ENCODE peak calls at places on chromosomes 12 and 14, in seven cellular contexts. One of them, this sample, is unnamed.

GRCh38 chr12:121718653-121719239 is 6.2 kb downstream of the TMEM120B start:
- DNase-seq in IMR-90: no peak
- DNase-seq in substantia nigra: no peak
- DNase-seq in cardiac septum: no peak
- DNase-seq in aorta: no peak
- DNase-seq in progenitor cell of endocrine pancreas: no peak
- DNase-seq in activated CD4-positive, alpha-beta T cell treated with anti-CD3 and anti-CD28 coated beads, Interleukin-2, amount 50 U/mL, for 1 hour: no peak
- DNase-seq in this sample: no peak

GRCh38 chr12:97038859-97039258 is 131.8 kb downstream of the NEDD1 start:
- DNase-seq in aorta: no peak
- DNase-seq in cardiac septum: no peak
- DNase-seq in IMR-90: no peak
- DNase-seq in progenitor cell of endocrine pancreas: no peak
- DNase-seq in substantia nigra: no peak
- DNase-seq in activated CD4-positive, alpha-beta T cell treated with anti-CD3 and anti-CD28 coated beads, Interleukin-2, amount 50 U/mL, for 1 hour: no peak
- DNase-seq in this sample: no peak

GRCh38 chr12:78959556-78959955 is 95.0 kb downstream of the SYT1 start:
- DNase-seq in progenitor cell of endocrine pancreas: no peak
- DNase-seq in aorta: no peak
- DNase-seq in IMR-90: no peak
- DNase-seq in activated CD4-positive, alpha-beta T cell treated with anti-CD3 and anti-CD28 coated beads, Interleukin-2, amount 50 U/mL, for 1 hour: no peak
- DNase-seq in substantia nigra: no peak
- DNase-seq in cardiac septum: no peak
- DNase-seq in this sample: no peak

GRCh38 chr12:132488127-132489077 is 1.5 kb upstream of the FBRSL1 start:
- DNase-seq in substantia nigra: no peak
- DNase-seq in aorta: no peak
- DNase-seq in progenitor cell of endocrine pancreas: no peak
- DNase-seq in cardiac septum: no peak
- DNase-seq in IMR-90: no peak
- DNase-seq in activated CD4-positive, alpha-beta T cell treated with anti-CD3 and anti-CD28 coated beads, Interleukin-2, amount 50 U/mL, for 1 hour: peak; percentile 27
- DNase-seq in this sample: no peak

GRCh38 chr14:78153069-78153351 is 17.2 kb upstream of the NRXN3 start:
- DNase-seq in substantia nigra: no peak
- DNase-seq in cardiac septum: no peak
- DNase-seq in activated CD4-positive, alpha-beta T cell treated with anti-CD3 and anti-CD28 coated beads, Interleukin-2, amount 50 U/mL, for 1 hour: no peak
- DNase-seq in IMR-90: peak; percentile 0
- DNase-seq in aorta: no peak
- DNase-seq in progenitor cell of endocrine pancreas: no peak
- DNase-seq in this sample: peak; percentile 41

GRCh38 chr12:96698965-96699364 is 208.1 kb upstream of the NEDD1 start:
- DNase-seq in aorta: no peak
- DNase-seq in substantia nigra: no peak
- DNase-seq in cardiac septum: no peak
- DNase-seq in activated CD4-positive, alpha-beta T cell treated with anti-CD3 and anti-CD28 coated beads, Interleukin-2, amount 50 U/mL, for 1 hour: no peak
- DNase-seq in progenitor cell of endocrine pancreas: no peak
- DNase-seq in IMR-90: no peak
- DNase-seq in this sample: no peak

GRCh38 chr12:110349096-110349495 is 54.4 kb downstream of the ANAPC7 start:
- DNase-seq in substantia nigra: no peak
- DNase-seq in cardiac septum: peak; percentile 69
- DNase-seq in activated CD4-positive, alpha-beta T cell treated with anti-CD3 and anti-CD28 coated beads, Interleukin-2, amount 50 U/mL, for 1 hour: no peak
- DNase-seq in progenitor cell of endocrine pancreas: no peak
- DNase-seq in IMR-90: no peak
- DNase-seq in aorta: peak; percentile 60
- DNase-seq in this sample: no peak

GRCh38 chr14:100524933-100525243 is 62.3 kb downstream of the BEGAIN start:
- DNase-seq in progenitor cell of endocrine pancreas: peak; percentile 20
- DNase-seq in activated CD4-positive, alpha-beta T cell treated with anti-CD3 and anti-CD28 coated beads, Interleukin-2, amount 50 U/mL, for 1 hour: peak; percentile 22
- DNase-seq in cardiac septum: peak; percentile 68
- DNase-seq in IMR-90: peak; percentile 15
- DNase-seq in substantia nigra: no peak
- DNase-seq in aorta: peak; percentile 74
- DNase-seq in this sample: no peak

GRCh38 chr12:119902084-119902509 is 25.0 kb upstream of the CIT start:
- DNase-seq in aorta: no peak
- DNase-seq in IMR-90: peak; percentile 77
- DNase-seq in activated CD4-positive, alpha-beta T cell treated with anti-CD3 and anti-CD28 coated beads, Interleukin-2, amount 50 U/mL, for 1 hour: peak; percentile 69
- DNase-seq in substantia nigra: no peak
- DNase-seq in cardiac septum: no peak
- DNase-seq in progenitor cell of endocrine pancreas: peak; percentile 20
- DNase-seq in this sample: peak; percentile 36

GRCh38 chr12:32494676-32495075 is 95.3 kb downstream of the FGD4 start:
- DNase-seq in cardiac septum: no peak
- DNase-seq in IMR-90: no peak
- DNase-seq in aorta: no peak
- DNase-seq in activated CD4-positive, alpha-beta T cell treated with anti-CD3 and anti-CD28 coated beads, Interleukin-2, amount 50 U/mL, for 1 hour: no peak
- DNase-seq in progenitor cell of endocrine pancreas: no peak
- DNase-seq in substantia nigra: no peak
- DNase-seq in this sample: no peak

GRCh38 chr12:50799908-50800307 is 36.0 kb downstream of the ATF1 start:
- DNase-seq in IMR-90: no peak
- DNase-seq in activated CD4-positive, alpha-beta T cell treated with anti-CD3 and anti-CD28 coated beads, Interleukin-2, amount 50 U/mL, for 1 hour: no peak
- DNase-seq in substantia nigra: no peak
- DNase-seq in progenitor cell of endocrine pancreas: no peak
- DNase-seq in aorta: no peak
- DNase-seq in cardiac septum: no peak
- DNase-seq in this sample: no peak

GRCh38 chr14:92846162-92846897 is 52.2 kb downstream of the GOLGA5 start:
- DNase-seq in progenitor cell of endocrine pancreas: no peak
- DNase-seq in aorta: no peak
- DNase-seq in cardiac septum: no peak
- DNase-seq in IMR-90: peak; percentile 82
- DNase-seq in activated CD4-positive, alpha-beta T cell treated with anti-CD3 and anti-CD28 coated beads, Interleukin-2, amount 50 U/mL, for 1 hour: no peak
- DNase-seq in substantia nigra: no peak
- DNase-seq in this sample: peak; percentile 65

GRCh38 chr12:57213763-57214397 is 2.7 kb upstream of the NXPH4 start:
- DNase-seq in IMR-90: no peak
- DNase-seq in substantia nigra: no peak
- DNase-seq in progenitor cell of endocrine pancreas: no peak
- DNase-seq in cardiac septum: no peak
- DNase-seq in aorta: no peak
- DNase-seq in activated CD4-positive, alpha-beta T cell treated with anti-CD3 and anti-CD28 coated beads, Interleukin-2, amount 50 U/mL, for 1 hour: no peak
- DNase-seq in this sample: no peak

GRCh38 chr14:66403183-66403582 is 83.0 kb upstream of the CCDC196 start:
- DNase-seq in activated CD4-positive, alpha-beta T cell treated with anti-CD3 and anti-CD28 coated beads, Interleukin-2, amount 50 U/mL, for 1 hour: no peak
- DNase-seq in cardiac septum: no peak
- DNase-seq in progenitor cell of endocrine pancreas: no peak
- DNase-seq in substantia nigra: no peak
- DNase-seq in aorta: no peak
- DNase-seq in IMR-90: peak; percentile 28
- DNase-seq in this sample: peak; percentile 31

GRCh38 chr12:26195250-26195640 is at the start of gene SSPN:
- DNase-seq in progenitor cell of endocrine pancreas: peak; percentile 73
- DNase-seq in cardiac septum: peak; percentile 85
- DNase-seq in activated CD4-positive, alpha-beta T cell treated with anti-CD3 and anti-CD28 coated beads, Interleukin-2, amount 50 U/mL, for 1 hour: no peak
- DNase-seq in IMR-90: peak; percentile 61
- DNase-seq in substantia nigra: peak; percentile 50
- DNase-seq in aorta: peak; percentile 92
- DNase-seq in this sample: no peak

GRCh38 chr12:116520801-116521471 is 38.2 kb upstream of the MAP1LC3B2 start:
- DNase-seq in aorta: no peak
- DNase-seq in substantia nigra: no peak
- DNase-seq in activated CD4-positive, alpha-beta T cell treated with anti-CD3 and anti-CD28 coated beads, Interleukin-2, amount 50 U/mL, for 1 hour: no peak
- DNase-seq in cardiac septum: no peak
- DNase-seq in progenitor cell of endocrine pancreas: no peak
- DNase-seq in IMR-90: peak; percentile 33
- DNase-seq in this sample: no peak

GRCh38 chr12:18320036-18320617 is 58.8 kb downstream of the PIK3C2G start:
- DNase-seq in cardiac septum: no peak
- DNase-seq in aorta: no peak
- DNase-seq in progenitor cell of endocrine pancreas: no peak
- DNase-seq in activated CD4-positive, alpha-beta T cell treated with anti-CD3 and anti-CD28 coated beads, Interleukin-2, amount 50 U/mL, for 1 hour: no peak
- DNase-seq in IMR-90: peak; percentile 69
- DNase-seq in substantia nigra: no peak
- DNase-seq in this sample: peak; percentile 26

GRCh38 chr12:75954749-75955148 is 76.8 kb downstream of the PHLDA1 start:
- DNase-seq in substantia nigra: no peak
- DNase-seq in IMR-90: no peak
- DNase-seq in cardiac septum: no peak
- DNase-seq in aorta: no peak
- DNase-seq in progenitor cell of endocrine pancreas: no peak
- DNase-seq in activated CD4-positive, alpha-beta T cell treated with anti-CD3 and anti-CD28 coated beads, Interleukin-2, amount 50 U/mL, for 1 hour: no peak
- DNase-seq in this sample: no peak